ENCODE peak calls at places on chromosomes 7 and 10, in five cellular contexts. One of them, this sample, is unnamed.

GRCh38 chr7:73652541-73652949 is 15.1 kb upstream of the VPS37D start:
- DNase-seq in psoas muscle: no peak
- DNase-seq in fibroblast of lung: no peak
- DNase-seq in IMR-90: no peak
- DNase-seq in transverse colon: peak; percentile 55
- DNase-seq in this sample: no peak

GRCh38 chr7:95396136-95397032 is at the start of gene PON3:
- DNase-seq in psoas muscle: peak; percentile 50
- DNase-seq in fibroblast of lung: no peak
- DNase-seq in IMR-90: no peak
- DNase-seq in transverse colon: peak; percentile 48
- DNase-seq in this sample: no peak

GRCh38 chr10:113420057-113420732 is 132.7 kb upstream of the HABP2 start:
- DNase-seq in psoas muscle: no peak
- DNase-seq in fibroblast of lung: no peak
- DNase-seq in IMR-90: no peak
- DNase-seq in transverse colon: no peak
- DNase-seq in this sample: no peak

GRCh38 chr7:6273380-6273837 is 985 bp upstream of the CYTH3 start:
- DNase-seq in psoas muscle: no peak
- DNase-seq in fibroblast of lung: no peak
- DNase-seq in IMR-90: no peak
- DNase-seq in transverse colon: peak; percentile 77
- DNase-seq in this sample: no peak

GRCh38 chr7:123916240-123916724 is 8.8 kb upstream of the SPAM1 start:
- DNase-seq in psoas muscle: no peak
- DNase-seq in fibroblast of lung: peak; percentile 35
- DNase-seq in IMR-90: peak; percentile 0
- DNase-seq in transverse colon: peak; percentile 33
- DNase-seq in this sample: peak; percentile 22

GRCh38 chr7:142496545-142496991 is 238.7 kb upstream of the PRSS58 start:
- DNase-seq in psoas muscle: no peak
- DNase-seq in fibroblast of lung: peak; percentile 71
- DNase-seq in IMR-90: peak; percentile 54
- DNase-seq in transverse colon: peak; percentile 26
- DNase-seq in this sample: peak; percentile 54

GRCh38 chr7:2954433-2954853 is 89.2 kb downstream of the CARD11 start:
- DNase-seq in psoas muscle: no peak
- DNase-seq in fibroblast of lung: no peak
- DNase-seq in IMR-90: no peak
- DNase-seq in transverse colon: peak; percentile 28
- DNase-seq in this sample: no peak

GRCh38 chr7:145036592-145037386 is 200.9 kb upstream of the TPK1 start:
- DNase-seq in psoas muscle: no peak
- DNase-seq in fibroblast of lung: peak; percentile 67
- DNase-seq in IMR-90: peak; percentile 2
- DNase-seq in transverse colon: no peak
- DNase-seq in this sample: peak; percentile 16

GRCh38 chr7:118372530-118372929 is 148.0 kb downstream of the ANKRD7 start:
- DNase-seq in psoas muscle: no peak
- DNase-seq in fibroblast of lung: peak; percentile 16
- DNase-seq in IMR-90: no peak
- DNase-seq in transverse colon: no peak
- DNase-seq in this sample: no peak

GRCh38 chr7:94396044-94396443 is 1.3 kb downstream of the COL1A2 start:
- DNase-seq in psoas muscle: no peak
- DNase-seq in fibroblast of lung: peak; percentile 83
- DNase-seq in IMR-90: peak; percentile 74
- DNase-seq in transverse colon: no peak
- DNase-seq in this sample: peak; percentile 68

GRCh38 chr10:24344695-24345473 is 135.9 kb downstream of the KIAA1217 start:
- DNase-seq in psoas muscle: no peak
- DNase-seq in fibroblast of lung: no peak
- DNase-seq in IMR-90: no peak
- DNase-seq in transverse colon: no peak
- DNase-seq in this sample: no peak

GRCh38 chr7:119545118-119545517 is 727.9 kb upstream of the KCND2 start:
- DNase-seq in psoas muscle: no peak
- DNase-seq in fibroblast of lung: peak; percentile 29
- DNase-seq in IMR-90: peak; percentile 26
- DNase-seq in transverse colon: no peak
- DNase-seq in this sample: peak; percentile 18

GRCh38 chr7:131103997-131104396 is 223.7 kb upstream of the MKLN1 start:
- DNase-seq in psoas muscle: no peak
- DNase-seq in fibroblast of lung: peak; percentile 67
- DNase-seq in IMR-90: peak; percentile 89
- DNase-seq in transverse colon: no peak
- DNase-seq in this sample: peak; percentile 81

GRCh38 chr10:97124211-97124610 is 61.5 kb downstream of the SLIT1 start:
- DNase-seq in psoas muscle: no peak
- DNase-seq in fibroblast of lung: no peak
- DNase-seq in IMR-90: no peak
- DNase-seq in transverse colon: no peak
- DNase-seq in this sample: no peak

GRCh38 chr7:151886783-151887182 is 9.9 kb upstream of the PRKAG2 start:
- DNase-seq in psoas muscle: no peak
- DNase-seq in fibroblast of lung: no peak
- DNase-seq in IMR-90: no peak
- DNase-seq in transverse colon: no peak
- DNase-seq in this sample: no peak

GRCh38 chr10:71746344-71747037 is 26.8 kb downstream of the VSIR start:
- DNase-seq in psoas muscle: peak; percentile 56
- DNase-seq in fibroblast of lung: no peak
- DNase-seq in IMR-90: no peak
- DNase-seq in transverse colon: peak; percentile 57
- DNase-seq in this sample: no peak

GRCh38 chr7:41628926-41629325 is 74.0 kb downstream of the INHBA start:
- DNase-seq in psoas muscle: no peak
- DNase-seq in fibroblast of lung: no peak
- DNase-seq in IMR-90: peak; percentile 66
- DNase-seq in transverse colon: no peak
- DNase-seq in this sample: no peak
- H3K4me3 ChIP-seq in psoas muscle: no peak overlapping the region
- H3K4me3 ChIP-seq in fibroblast of lung: no peak overlapping the region
- H3K4me3 ChIP-seq in IMR-90: no peak overlapping the region
- H3K4me3 ChIP-seq in transverse colon: no peak overlapping the region
- H3K4me3 ChIP-seq in this sample: no peak overlapping the region

DNA sequence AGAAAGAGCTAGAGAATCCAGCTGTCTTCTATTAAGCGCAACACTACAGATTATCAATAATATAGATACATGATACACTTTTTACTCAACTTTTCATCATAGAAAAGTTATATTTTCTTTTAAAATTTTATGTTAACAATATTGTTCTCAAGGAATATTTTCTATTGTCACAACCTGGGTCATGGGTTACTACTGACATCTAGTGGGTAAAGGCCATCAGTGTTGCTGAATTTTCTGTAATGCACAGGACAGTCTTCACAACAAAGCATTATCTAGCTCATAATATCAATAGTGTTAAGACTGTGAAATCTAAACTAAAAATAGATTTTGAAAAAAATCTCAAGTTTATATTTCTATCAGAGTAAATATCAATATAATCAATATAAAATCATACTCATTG is 209.8 kb downstream of the ZNF33B start:
- DNase-seq in psoas muscle: no peak
- DNase-seq in fibroblast of lung: peak; percentile 6
- DNase-seq in IMR-90: no peak
- DNase-seq in transverse colon: no peak
- DNase-seq in this sample: peak; percentile 12
- TF ChIP-seq CTCF in psoas muscle: peak; percentile 36
- TF ChIP-seq CTCF in fibroblast of lung: peak; percentile 32
- TF ChIP-seq CTCF in IMR-90: peak; percentile 10
- TF ChIP-seq CTCF in transverse colon: no peak
- TF ChIP-seq CTCF in this sample: peak; percentile 49

DNA sequence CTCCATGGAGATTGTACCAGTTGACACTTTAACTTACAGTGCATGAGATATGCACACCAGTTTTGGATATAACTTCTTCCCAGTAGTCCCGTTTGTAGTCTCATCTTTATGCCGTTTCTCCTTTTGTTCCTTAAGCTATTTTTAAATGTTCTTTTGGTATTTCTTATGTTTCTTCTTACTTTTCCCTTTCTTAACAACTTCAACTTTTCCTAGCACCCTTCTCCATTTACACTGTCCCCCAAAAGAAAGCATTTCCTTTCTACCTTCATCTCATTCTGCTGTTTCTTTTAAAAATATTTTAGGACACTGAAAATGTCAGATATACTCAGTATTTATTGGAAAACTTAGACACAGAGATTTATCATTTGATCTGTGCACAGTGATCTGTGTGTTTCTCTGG is 1.5 kb downstream of the PSMC2 start:
- DNase-seq in psoas muscle: no peak
- DNase-seq in fibroblast of lung: no peak
- DNase-seq in IMR-90: no peak
- DNase-seq in transverse colon: no peak
- DNase-seq in this sample: no peak
- H3K4me3 ChIP-seq in psoas muscle: peak overlapping the region; percentile 86
- H3K4me3 ChIP-seq in fibroblast of lung: peak overlapping the region; percentile 99
- H3K4me3 ChIP-seq in IMR-90: peak overlapping the region; percentile 61
- H3K4me3 ChIP-seq in transverse colon: peak overlapping the region; percentile 70
- H3K4me3 ChIP-seq in this sample: peak overlapping the region; percentile 90

DNA sequence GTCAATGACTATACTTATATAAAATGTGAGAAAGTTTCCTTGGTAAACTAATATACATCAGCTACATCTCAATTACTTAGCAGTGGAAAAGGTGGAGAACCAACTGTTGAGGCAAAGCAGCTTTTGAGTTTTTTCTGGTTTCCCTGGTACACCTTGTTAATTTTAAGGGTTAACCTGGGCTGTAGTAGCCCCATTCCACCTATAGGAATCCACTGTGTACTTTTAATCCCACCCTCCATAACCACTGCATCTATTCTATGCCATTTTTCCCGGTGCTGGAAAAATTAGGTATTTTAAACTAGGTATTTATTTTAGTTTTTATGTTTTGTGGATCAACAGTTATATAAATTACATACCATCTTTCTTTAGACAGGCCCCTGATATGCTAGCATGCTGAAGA is 42.4 kb downstream of the NRBF2 start:
- DNase-seq in psoas muscle: no peak
- DNase-seq in fibroblast of lung: no peak
- DNase-seq in IMR-90: no peak
- DNase-seq in transverse colon: no peak
- DNase-seq in this sample: no peak
- TF ChIP-seq CTCF in psoas muscle: no peak
- TF ChIP-seq CTCF in fibroblast of lung: no peak
- TF ChIP-seq CTCF in IMR-90: no peak
- TF ChIP-seq CTCF in transverse colon: no peak
- TF ChIP-seq CTCF in this sample: no peak

DNA sequence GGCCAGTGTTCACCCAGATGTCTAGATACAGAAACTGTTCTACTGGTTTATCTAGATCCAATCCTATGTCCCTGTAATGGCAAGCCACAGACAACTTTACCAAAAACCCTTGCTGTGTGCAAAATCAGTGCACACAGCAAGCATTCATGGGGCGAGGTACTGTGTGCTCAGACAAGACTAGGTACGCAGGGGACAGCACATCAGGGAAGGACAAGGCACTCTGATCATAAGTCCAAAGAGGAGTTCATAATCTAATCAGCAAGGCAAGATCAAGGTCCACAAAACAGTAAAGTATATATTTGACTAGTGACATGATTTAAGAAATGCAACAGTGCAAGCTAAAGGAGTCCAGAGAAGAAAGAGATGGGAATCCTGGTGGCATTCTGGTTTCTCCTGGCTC is 25.9 kb downstream of the KCNMA1 start:
- DNase-seq in psoas muscle: no peak
- DNase-seq in fibroblast of lung: no peak
- DNase-seq in IMR-90: no peak
- DNase-seq in transverse colon: no peak
- DNase-seq in this sample: no peak
- H3K4me3 ChIP-seq in psoas muscle: no peak overlapping the region
- H3K4me3 ChIP-seq in fibroblast of lung: no peak overlapping the region
- H3K4me3 ChIP-seq in IMR-90: no peak overlapping the region
- H3K4me3 ChIP-seq in transverse colon: no peak overlapping the region
- H3K4me3 ChIP-seq in this sample: no peak overlapping the region

GRCh38 chr10:103854687-103855423 is 521 bp downstream of the SH3PXD2A start:
- DNase-seq in psoas muscle: peak; percentile 77
- DNase-seq in fibroblast of lung: peak; percentile 60
- DNase-seq in IMR-90: peak; percentile 24
- DNase-seq in transverse colon: peak; percentile 46
- DNase-seq in this sample: no peak
- TF ChIP-seq CTCF in psoas muscle: no peak
- TF ChIP-seq CTCF in fibroblast of lung: peak; percentile 26
- TF ChIP-seq CTCF in IMR-90: peak; percentile 12
- TF ChIP-seq CTCF in transverse colon: no peak
- TF ChIP-seq CTCF in this sample: no peak

DNA sequence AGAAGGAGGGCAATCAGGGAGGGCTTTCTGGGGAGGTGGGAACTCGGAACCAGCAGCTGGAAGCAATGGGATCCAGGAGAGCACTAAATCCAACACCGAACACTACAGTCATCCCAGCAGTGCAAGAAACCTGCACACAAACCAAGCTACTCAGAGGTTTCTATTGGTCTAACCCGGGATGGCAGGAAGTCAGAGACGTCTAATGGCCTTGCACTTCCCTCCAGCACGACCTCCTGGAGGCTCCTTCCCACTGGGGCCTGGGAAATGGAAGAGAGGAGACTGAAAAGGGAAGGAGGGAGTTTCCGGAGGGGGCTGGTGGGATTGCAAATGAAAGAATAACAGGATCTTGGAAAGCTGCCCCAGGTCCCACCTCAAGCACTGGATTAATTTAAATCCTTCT is 56.3 kb downstream of the TEX36 start:
- DNase-seq in psoas muscle: no peak
- DNase-seq in fibroblast of lung: no peak
- DNase-seq in IMR-90: no peak
- DNase-seq in transverse colon: no peak
- DNase-seq in this sample: no peak
- H3K4me3 ChIP-seq in psoas muscle: no peak overlapping the region
- H3K4me3 ChIP-seq in fibroblast of lung: no peak overlapping the region
- H3K4me3 ChIP-seq in IMR-90: no peak overlapping the region
- H3K4me3 ChIP-seq in transverse colon: no peak overlapping the region
- H3K4me3 ChIP-seq in this sample: no peak overlapping the region